ENCODE peak calls at places on chromosomes 11 and 22, in nine cellular contexts. J is cardiac fibroblast, Q is mesenchymal stem cell, Z is dorsolateral prefrontal cortex, Y is progenitor cell of endocrine pancreas, C is WTC11, U is NCI-H510A, B is AG20443, F is Right ventricle myocardium inferior. I is an unnamed sample.
A peak's percentile ranks its signal among the peaks of the same experiment; 100 is the strongest.

GRCh38 chr22:26563022-26563421 is 26.9 kb downstream of the TPST2 start:
- DNase-seq in J (no peak), Q (no peak), Z (no peak), Y (no peak), C (no peak), U (no peak), B (no peak), F (no peak), I (no peak)

GRCh38 chr22:28741200-28741757 is 341 bp downstream of the CHEK2 start:
- DNase-seq in J (no peak), Q (no peak), Z (no peak), Y (no peak), C (no peak), U (no peak), B (no peak), F (no peak), I (no peak)

GRCh38 chr11:109859325-109859724 is 233.9 kb upstream of the ZC3H12C start:
- DNase-seq in J (peak; percentile 76), Q (peak; percentile 74), Z (no peak), Y (no peak), C (no peak), U (no peak), B (peak; percentile 55), F (no peak), I (peak; percentile 80)

GRCh38 chr11:132962026-132962425 is 570.3 kb downstream of the OPCML start:
- DNase-seq in J (peak; percentile 19), Q (no peak), Z (peak; percentile 76), Y (no peak), C (no peak), U (no peak), B (peak; percentile 96), F (no peak), I (peak; percentile 74)

GRCh38 chr11:106961048-106961447 is 57.2 kb downstream of the GUCY1A2 start:
- DNase-seq in J (peak; percentile 52), Q (peak; percentile 23), Z (no peak), Y (no peak), C (no peak), U (no peak), B (no peak), F (no peak), I (no peak)

GRCh38 chr22:20312396-20313191 is 7.3 kb downstream of the DGCR6L start:
- DNase-seq in J (no peak), Q (no peak), Z (no peak), Y (peak; percentile 7), C (peak; percentile 4), U (no peak), B (no peak), F (peak; percentile 25), I (no peak)

GRCh38 chr11:35927730-35928129 is 16.1 kb upstream of the LDLRAD3 start:
- DNase-seq in J (peak; percentile 92), Q (peak; percentile 32), Z (no peak), Y (no peak), C (no peak), U (no peak), B (no peak), F (peak; percentile 73), I (no peak)

GRCh38 chr11:64694821-64695365 is 28.1 kb downstream of the NRXN2 start:
- DNase-seq in J (no peak), Q (no peak), Z (peak; percentile 74), Y (no peak), C (no peak), U (peak; percentile 14), B (no peak), F (no peak), I (no peak)

GRCh38 chr22:36156515-36157419 is 3.8 kb downstream of the APOL3 start:
- DNase-seq in J (peak; percentile 92), Q (peak; percentile 86), Z (peak; percentile 68), Y (no peak), C (peak; percentile 43), U (no peak), B (peak; percentile 87), F (peak; percentile 88), I (peak; percentile 70)

GRCh38 chr11:88656960-88657738 is 319.6 kb upstream of the CTSC start:
- DNase-seq in J (no peak), Q (no peak), Z (no peak), Y (no peak), C (no peak), U (no peak), B (no peak), F (no peak), I (no peak)

GRCh38 chr22:40679964-40680818 is 907 bp downstream of the MCHR1 start:
- DNase-seq in J (peak; percentile 20), Q (peak; percentile 71), Z (no peak), Y (no peak), C (no peak), U (no peak), B (no peak), F (no peak), I (peak; percentile 23)

I was measured in HFFc6.